ENCODE peak calls at places on chromosomes 1 and 21, in seven cellular contexts. One of them, this sample, is unnamed.

GRCh38 chr1:201321826-201322390 is 38.6 kb downstream of the PKP1 start:
- DNase-seq in PC-3: no peak
- DNase-seq in fibroblast of lung: no peak
- DNase-seq in AG09309: no peak
- DNase-seq in suprapubic skin: peak; percentile 51
- DNase-seq in left ventricle myocardium inferior: no peak
- DNase-seq in lower lobe of right lung: peak; percentile 37
- DNase-seq in this sample: no peak

GRCh38 chr1:209318302-209319056 is 265.0 kb upstream of the CAMK1G start:
- DNase-seq in suprapubic skin: no peak
- DNase-seq in fibroblast of lung: no peak
- DNase-seq in PC-3: peak; percentile 97
- DNase-seq in left ventricle myocardium inferior: no peak
- DNase-seq in AG09309: no peak
- DNase-seq in lower lobe of right lung: no peak
- DNase-seq in this sample: no peak

GRCh38 chr1:213539464-213539863 is 448.3 kb upstream of the PROX1 start:
- DNase-seq in suprapubic skin: no peak
- DNase-seq in left ventricle myocardium inferior: no peak
- DNase-seq in AG09309: no peak
- DNase-seq in PC-3: no peak
- DNase-seq in fibroblast of lung: no peak
- DNase-seq in lower lobe of right lung: no peak
- DNase-seq in this sample: no peak

GRCh38 chr1:53851571-53852282 is 13.6 kb upstream of the NDC1 start:
- DNase-seq in fibroblast of lung: no peak
- DNase-seq in AG09309: no peak
- DNase-seq in lower lobe of right lung: no peak
- DNase-seq in left ventricle myocardium inferior: no peak
- DNase-seq in suprapubic skin: no peak
- DNase-seq in PC-3: no peak
- DNase-seq in this sample: no peak

GRCh38 chr1:243440406-243440805 is 184.6 kb downstream of the SDCCAG8 start:
- DNase-seq in lower lobe of right lung: no peak
- DNase-seq in PC-3: no peak
- DNase-seq in suprapubic skin: no peak
- DNase-seq in fibroblast of lung: no peak
- DNase-seq in AG09309: no peak
- DNase-seq in left ventricle myocardium inferior: no peak
- DNase-seq in this sample: no peak

GRCh38 chr1:17635276-17635675 is 95.8 kb downstream of the ARHGEF10L start:
- DNase-seq in left ventricle myocardium inferior: no peak
- DNase-seq in lower lobe of right lung: no peak
- DNase-seq in AG09309: no peak
- DNase-seq in fibroblast of lung: no peak
- DNase-seq in suprapubic skin: no peak
- DNase-seq in PC-3: no peak
- DNase-seq in this sample: no peak

GRCh38 chr21:15837603-15838002 is 107.8 kb downstream of the USP25 start:
- DNase-seq in AG09309: peak; percentile 13
- DNase-seq in fibroblast of lung: peak; percentile 60
- DNase-seq in left ventricle myocardium inferior: no peak
- DNase-seq in PC-3: no peak
- DNase-seq in lower lobe of right lung: no peak
- DNase-seq in suprapubic skin: no peak
- DNase-seq in this sample: no peak

GRCh38 chr1:244653439-244654283 is 735 bp downstream of the DESI2 start:
- DNase-seq in fibroblast of lung: peak; percentile 21
- DNase-seq in AG09309: no peak
- DNase-seq in left ventricle myocardium inferior: no peak
- DNase-seq in lower lobe of right lung: no peak
- DNase-seq in PC-3: peak; percentile 39
- DNase-seq in suprapubic skin: peak; percentile 81
- DNase-seq in this sample: no peak

GRCh38 chr1:8408151-8408839 is 90.4 kb downstream of the SLC45A1 start:
- DNase-seq in fibroblast of lung: peak; percentile 96
- DNase-seq in PC-3: peak; percentile 58
- DNase-seq in left ventricle myocardium inferior: peak; percentile 66
- DNase-seq in lower lobe of right lung: no peak
- DNase-seq in AG09309: peak; percentile 64
- DNase-seq in suprapubic skin: peak; percentile 89
- DNase-seq in this sample: peak; percentile 90

GRCh38 chr1:177384461-177384860 is 213.7 kb downstream of the BRINP2 start:
- DNase-seq in suprapubic skin: no peak
- DNase-seq in left ventricle myocardium inferior: no peak
- DNase-seq in AG09309: no peak
- DNase-seq in PC-3: peak; percentile 44
- DNase-seq in fibroblast of lung: peak; percentile 41
- DNase-seq in lower lobe of right lung: no peak
- DNase-seq in this sample: peak; percentile 4

GRCh38 chr1:14598498-14599172 is at the start of gene KAZN:
- DNase-seq in suprapubic skin: peak; percentile 60
- DNase-seq in lower lobe of right lung: peak; percentile 47
- DNase-seq in left ventricle myocardium inferior: peak; percentile 27
- DNase-seq in fibroblast of lung: no peak
- DNase-seq in PC-3: peak; percentile 40
- DNase-seq in AG09309: no peak
- DNase-seq in this sample: no peak

GRCh38 chr1:191608367-191608766 is 549.9 kb upstream of the RGS18 start:
- DNase-seq in AG09309: no peak
- DNase-seq in PC-3: peak; percentile 44
- DNase-seq in fibroblast of lung: no peak
- DNase-seq in lower lobe of right lung: no peak
- DNase-seq in left ventricle myocardium inferior: no peak
- DNase-seq in suprapubic skin: no peak
- DNase-seq in this sample: no peak

GRCh38 chr1:207345644-207346561 is 24.4 kb downstream of the CD55 start:
- DNase-seq in lower lobe of right lung: peak; percentile 27
- DNase-seq in AG09309: no peak
- DNase-seq in fibroblast of lung: no peak
- DNase-seq in suprapubic skin: no peak
- DNase-seq in left ventricle myocardium inferior: no peak
- DNase-seq in PC-3: no peak
- DNase-seq in this sample: no peak

GRCh38 chr1:183472488-183473285 is at the start of gene SMG7:
- DNase-seq in lower lobe of right lung: peak; percentile 75
- DNase-seq in fibroblast of lung: no peak
- DNase-seq in PC-3: no peak
- DNase-seq in suprapubic skin: peak; percentile 82
- DNase-seq in AG09309: no peak
- DNase-seq in left ventricle myocardium inferior: peak; percentile 44
- DNase-seq in this sample: no peak

GRCh38 chr1:1921459-1921862 is 2.4 kb upstream of the TMEM52 start:
- DNase-seq in suprapubic skin: peak; percentile 67
- DNase-seq in lower lobe of right lung: no peak
- DNase-seq in left ventricle myocardium inferior: no peak
- DNase-seq in AG09309: no peak
- DNase-seq in fibroblast of lung: no peak
- DNase-seq in PC-3: no peak
- DNase-seq in this sample: no peak

GRCh38 chr1:27891196-27891889 is 19.0 kb downstream of the THEMIS2 start:
- DNase-seq in lower lobe of right lung: no peak
- DNase-seq in suprapubic skin: no peak
- DNase-seq in AG09309: no peak
- DNase-seq in fibroblast of lung: no peak
- DNase-seq in left ventricle myocardium inferior: no peak
- DNase-seq in PC-3: no peak
- DNase-seq in this sample: no peak

GRCh38 chr1:17117451-17118265 is 1.6 kb downstream of the PADI2 start:
- DNase-seq in PC-3: no peak
- DNase-seq in left ventricle myocardium inferior: no peak
- DNase-seq in fibroblast of lung: no peak
- DNase-seq in AG09309: no peak
- DNase-seq in lower lobe of right lung: no peak
- DNase-seq in suprapubic skin: no peak
- DNase-seq in this sample: no peak

GRCh38 chr1:154445040-154445472 is 39.9 kb downstream of the IL6R start:
- DNase-seq in fibroblast of lung: peak; percentile 75
- DNase-seq in left ventricle myocardium inferior: no peak
- DNase-seq in AG09309: no peak
- DNase-seq in PC-3: peak; percentile 74
- DNase-seq in suprapubic skin: no peak
- DNase-seq in lower lobe of right lung: no peak
- DNase-seq in this sample: no peak

GRCh38 chr1:212386029-212386428 is 28.7 kb downstream of the PACC1 start:
- DNase-seq in PC-3: no peak
- DNase-seq in left ventricle myocardium inferior: no peak
- DNase-seq in lower lobe of right lung: no peak
- DNase-seq in AG09309: no peak
- DNase-seq in fibroblast of lung: no peak
- DNase-seq in suprapubic skin: no peak
- DNase-seq in this sample: no peak

DNA sequence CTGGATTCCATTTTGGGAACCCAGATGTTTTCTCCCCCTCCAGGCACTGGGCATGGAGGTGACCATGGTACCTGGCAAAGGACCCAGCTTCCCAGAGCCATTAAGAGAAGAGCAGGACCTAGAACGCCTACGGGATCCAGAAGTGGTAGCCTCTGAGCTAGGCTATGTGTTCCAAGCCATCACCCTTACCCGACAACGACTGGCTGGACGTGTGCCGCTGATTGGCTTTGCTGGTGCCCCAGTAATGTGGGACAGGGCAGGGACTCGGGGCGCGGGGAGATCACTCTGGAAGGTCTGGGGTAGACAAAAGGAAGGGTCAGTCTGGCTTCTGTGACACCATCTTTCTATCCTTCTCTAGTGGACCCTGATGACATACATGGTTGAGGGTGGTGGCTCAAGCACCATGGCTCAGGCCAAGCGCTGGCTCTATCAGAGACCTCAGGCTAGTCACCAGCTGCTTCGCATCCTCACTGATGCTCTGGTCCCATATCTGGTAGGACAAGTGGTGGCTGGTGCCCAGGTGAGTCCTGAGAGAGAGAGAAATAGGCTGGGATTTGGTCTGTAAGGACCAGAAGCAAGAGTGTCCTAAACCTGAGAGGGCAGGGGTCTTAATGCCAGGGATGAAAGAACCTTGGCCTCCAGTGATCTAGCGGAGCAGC is 1.6 kb downstream of the UROD start:
- DNase-seq in fibroblast of lung: no peak
- DNase-seq in suprapubic skin: no peak
- DNase-seq in lower lobe of right lung: no peak
- DNase-seq in left ventricle myocardium inferior: no peak
- DNase-seq in AG09309: no peak
- DNase-seq in PC-3: no peak
- DNase-seq in this sample: no peak
- H3K4me3 ChIP-seq in fibroblast of lung: peak overlapping the region; percentile 91
- H3K4me3 ChIP-seq in suprapubic skin: no peak overlapping the region
- H3K4me3 ChIP-seq in lower lobe of right lung: no peak overlapping the region
- H3K4me3 ChIP-seq in left ventricle myocardium inferior: peak overlapping the region; percentile 100
- H3K4me3 ChIP-seq in AG09309: no peak overlapping the region
- H3K4me3 ChIP-seq in PC-3: peak overlapping the region; percentile 93
- H3K4me3 ChIP-seq in this sample: peak overlapping the region; percentile 68

GRCh38 chr21:39938086-39938611 is 70.9 kb downstream of the PCP4 start:
- DNase-seq in suprapubic skin: no peak
- DNase-seq in left ventricle myocardium inferior: no peak
- DNase-seq in lower lobe of right lung: no peak
- DNase-seq in AG09309: no peak
- DNase-seq in PC-3: no peak
- DNase-seq in fibroblast of lung: no peak
- DNase-seq in this sample: no peak

GRCh38 chr21:39932335-39932734 is 65.1 kb downstream of the PCP4 start:
- DNase-seq in fibroblast of lung: no peak
- DNase-seq in left ventricle myocardium inferior: no peak
- DNase-seq in suprapubic skin: no peak
- DNase-seq in AG09309: no peak
- DNase-seq in PC-3: no peak
- DNase-seq in lower lobe of right lung: no peak
- DNase-seq in this sample: no peak

GRCh38 chr21:39935716-39936115 is 68.5 kb downstream of the PCP4 start:
- DNase-seq in suprapubic skin: no peak
- DNase-seq in left ventricle myocardium inferior: no peak
- DNase-seq in AG09309: no peak
- DNase-seq in lower lobe of right lung: no peak
- DNase-seq in PC-3: no peak
- DNase-seq in fibroblast of lung: no peak
- DNase-seq in this sample: no peak

GRCh38 chr21:39934895-39935294 is 67.7 kb downstream of the PCP4 start:
- DNase-seq in AG09309: no peak
- DNase-seq in fibroblast of lung: no peak
- DNase-seq in suprapubic skin: no peak
- DNase-seq in lower lobe of right lung: no peak
- DNase-seq in left ventricle myocardium inferior: no peak
- DNase-seq in PC-3: no peak
- DNase-seq in this sample: no peak
- H3K4me3 ChIP-seq in AG09309: no peak overlapping the region
- H3K4me3 ChIP-seq in fibroblast of lung: no peak overlapping the region
- H3K4me3 ChIP-seq in suprapubic skin: no peak overlapping the region
- H3K4me3 ChIP-seq in lower lobe of right lung: no peak overlapping the region
- H3K4me3 ChIP-seq in left ventricle myocardium inferior: no peak overlapping the region
- H3K4me3 ChIP-seq in PC-3: no peak overlapping the region
- H3K4me3 ChIP-seq in this sample: no peak overlapping the region

DNA sequence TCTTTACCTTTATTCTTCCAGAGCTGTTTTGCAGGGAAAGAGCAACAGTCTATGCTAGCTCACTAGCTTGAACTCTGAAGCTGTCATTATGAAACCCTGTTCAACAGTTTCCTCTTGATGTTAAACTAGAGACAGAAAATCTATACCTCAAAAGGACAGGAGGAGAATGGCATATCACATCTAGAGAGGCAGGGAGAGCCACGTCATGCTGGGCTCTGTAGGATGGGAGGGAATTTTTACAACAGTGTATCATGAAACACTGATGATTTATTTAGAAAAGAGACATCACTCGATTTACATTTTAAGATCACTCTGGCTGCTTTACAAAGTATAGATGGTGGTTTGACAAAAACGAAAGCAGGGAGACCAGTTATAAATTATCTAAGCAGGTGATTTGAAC is 224.9 kb upstream of the COA6 start:
- DNase-seq in left ventricle myocardium inferior: no peak
- DNase-seq in lower lobe of right lung: no peak
- DNase-seq in PC-3: no peak
- DNase-seq in AG09309: no peak
- DNase-seq in fibroblast of lung: no peak
- DNase-seq in suprapubic skin: no peak
- DNase-seq in this sample: no peak
- H3K4me3 ChIP-seq in left ventricle myocardium inferior: no peak overlapping the region
- H3K4me3 ChIP-seq in lower lobe of right lung: no peak overlapping the region
- H3K4me3 ChIP-seq in PC-3: no peak overlapping the region
- H3K4me3 ChIP-seq in AG09309: no peak overlapping the region
- H3K4me3 ChIP-seq in fibroblast of lung: no peak overlapping the region
- H3K4me3 ChIP-seq in suprapubic skin: no peak overlapping the region
- H3K4me3 ChIP-seq in this sample: no peak overlapping the region

DNA sequence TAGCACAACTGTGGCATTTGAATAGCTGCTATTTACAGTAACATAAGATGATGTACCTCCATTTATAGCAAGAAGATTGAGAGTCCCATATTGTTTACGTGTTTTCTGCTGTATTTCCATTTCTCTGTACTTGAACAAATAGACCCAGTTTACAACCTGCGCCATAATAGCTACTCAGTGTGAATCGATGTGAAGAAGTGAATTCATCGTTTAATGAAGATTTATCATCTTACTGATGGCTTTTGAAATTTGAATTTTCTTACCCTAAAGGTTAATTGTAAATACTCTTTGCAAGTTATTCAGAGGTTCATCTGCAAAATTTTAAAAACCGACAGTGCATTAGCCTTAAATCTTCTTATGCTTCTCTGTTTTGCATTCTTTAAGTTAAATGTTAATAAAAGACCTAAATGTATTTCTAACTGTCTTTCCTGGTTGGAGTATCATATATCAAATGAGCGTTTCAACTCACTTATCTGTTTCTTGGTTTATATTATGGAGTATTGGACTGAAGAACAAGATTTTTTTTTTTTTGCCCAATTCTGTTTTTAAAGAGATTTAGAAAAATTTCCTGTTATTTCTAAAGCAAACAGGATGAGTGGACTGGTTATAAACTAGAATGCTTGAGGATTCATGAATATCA is 2.2 kb downstream of the MACO1 start:
- DNase-seq in lower lobe of right lung: no peak
- DNase-seq in suprapubic skin: no peak
- DNase-seq in fibroblast of lung: no peak
- DNase-seq in AG09309: no peak
- DNase-seq in left ventricle myocardium inferior: no peak
- DNase-seq in PC-3: no peak
- DNase-seq in this sample: no peak
- H3K4me3 ChIP-seq in lower lobe of right lung: no peak overlapping the region
- H3K4me3 ChIP-seq in suprapubic skin: no peak overlapping the region
- H3K4me3 ChIP-seq in fibroblast of lung: peak overlapping the region; percentile 88
- H3K4me3 ChIP-seq in AG09309: no peak overlapping the region
- H3K4me3 ChIP-seq in left ventricle myocardium inferior: peak overlapping the region; percentile 85
- H3K4me3 ChIP-seq in PC-3: peak overlapping the region; percentile 92
- H3K4me3 ChIP-seq in this sample: no peak overlapping the region